ENCODE peak calls at places on chromosomes 12 and 14, in eight cellular contexts. W, N, A, L, B, J, M and V are unnamed samples.

GRCh38 chr14:53542692-53543091 is 389.6 kb upstream of the DDHD1 start:
- DNase-seq in M (no peak), A (no peak), N (peak), J (peak), W (peak), L (peak), B (peak), V (peak)

GRCh38 chr12:49552014-49552413 is 13.2 kb downstream of the KCNH3 start:
- DNase-seq in N (peak), L (peak), A (no peak), J (no peak), M (peak), B (peak), W (no peak), V (no peak)

GRCh38 chr12:113482334-113482733 is 10.7 kb upstream of the LHX5 start:
- DNase-seq in L (no peak), B (no peak), A (no peak), J (no peak), M (no peak), N (no peak), W (no peak), V (no peak)

GRCh38 chr14:81363746-81364400 is 36.3 kb downstream of the STON2 start:
- DNase-seq in N (peak), A (no peak), L (no peak), J (no peak), B (peak), M (no peak), W (peak), V (no peak)

GRCh38 chr12:29226621-29227020 is 77.5 kb downstream of the FAR2 start:
- DNase-seq in B (peak), N (peak), J (no peak), M (no peak), W (no peak), A (no peak), L (no peak), V (no peak)

GRCh38 chr14:65560340-65561027 is 148.0 kb downstream of the FUT8 start:
- DNase-seq in N (peak), A (no peak), J (no peak), M (no peak), L (no peak), B (no peak), W (peak), V (no peak)

GRCh38 chr12:119444462-119445044 is 110.0 kb downstream of the CCDC60 start:
- DNase-seq in B (peak), M (peak), A (peak), L (peak), J (no peak), N (no peak), W (no peak), V (no peak)

GRCh38 chr14:106107703-106108102 is 581.3 kb downstream of the TMEM121 start:
- DNase-seq in N (no peak), J (no peak), M (no peak), L (no peak), B (no peak), W (no peak), A (no peak), V (no peak)

DNA sequence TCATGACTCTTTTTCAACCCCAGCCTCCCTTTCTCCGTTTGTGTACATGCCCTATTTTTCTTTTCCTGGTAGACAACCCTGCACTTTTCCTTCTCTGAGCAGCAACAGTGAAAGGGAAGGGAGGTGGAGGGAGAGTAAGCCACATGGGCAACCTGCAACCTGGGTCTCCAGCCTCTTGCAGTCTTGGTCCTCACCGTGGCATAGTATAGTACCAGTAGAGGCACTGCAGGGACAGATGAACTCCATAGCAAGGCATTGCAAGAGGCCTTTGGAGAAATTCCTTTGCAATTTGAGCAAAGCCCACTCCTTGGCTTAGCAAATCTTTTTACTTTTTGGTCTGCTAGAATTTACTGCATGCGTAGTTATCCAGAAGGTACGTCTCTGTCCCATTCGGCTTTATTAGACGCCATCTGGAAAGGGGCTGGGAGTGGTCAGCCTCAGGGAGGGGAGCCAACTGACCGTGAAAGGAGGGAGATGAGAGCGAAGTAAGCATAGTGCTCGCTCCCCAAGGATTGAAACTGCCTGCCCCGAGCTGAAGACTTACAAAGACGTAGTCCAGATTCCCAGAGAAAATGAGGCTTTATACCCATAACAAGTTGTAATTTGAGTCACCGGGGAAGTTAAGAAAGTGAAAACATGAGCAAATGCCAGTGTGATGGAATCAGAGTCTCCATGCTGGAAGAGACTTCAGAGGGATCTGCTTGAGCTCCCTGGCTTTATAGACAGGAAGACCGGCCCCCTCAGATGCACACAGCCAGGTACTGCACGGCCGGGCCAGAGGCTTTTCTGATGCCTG is 331.9 kb downstream of the CACNA1C start:
- DNase-seq in A (no peak), L (peak), W (peak), N (peak), M (no peak), J (peak), B (no peak), V (no peak)
- TF ChIP-seq CTCF in A (no peak), L (peak), W (peak), N (peak), M (no peak), J (no peak), B (no peak), V (no peak)

DNA sequence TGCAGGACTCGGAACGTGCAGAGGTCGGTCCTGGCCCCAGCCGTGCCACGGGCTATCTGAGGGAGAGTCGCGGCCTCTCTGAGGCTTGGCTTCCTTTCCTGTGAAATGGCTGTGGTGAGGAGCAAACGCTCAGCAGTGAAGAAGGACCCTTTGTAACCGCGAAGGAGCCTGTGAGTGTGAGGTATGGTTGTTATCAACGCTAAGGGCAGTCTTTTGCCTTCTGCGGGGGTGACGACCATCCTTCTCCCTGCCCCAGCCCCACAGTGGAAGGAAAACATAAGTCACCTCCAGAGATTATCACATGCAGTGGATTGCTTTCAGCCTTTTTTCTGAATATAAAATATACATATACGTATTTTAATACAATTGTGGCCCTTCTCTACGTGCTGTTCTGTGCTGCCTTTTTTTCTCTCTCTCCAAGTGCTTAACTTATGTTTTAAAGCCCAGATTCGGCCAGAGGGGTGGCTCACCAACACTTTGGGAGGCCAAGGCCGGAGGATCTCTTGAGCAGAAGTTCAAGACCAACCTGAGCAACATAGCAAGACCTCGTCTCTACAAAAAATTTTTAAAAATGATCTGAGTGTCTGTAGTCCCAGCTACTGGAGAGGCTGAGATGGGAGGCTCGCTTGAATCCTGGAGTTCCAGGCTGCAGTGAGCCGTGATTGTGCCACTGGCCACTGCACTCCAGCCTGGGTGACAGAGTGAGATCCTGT is 17.4 kb downstream of the TAMALIN start:
- DNase-seq in W (no peak), N (no peak), J (no peak), L (no peak), B (no peak), A (no peak), M (no peak), V (no peak)
- TF ChIP-seq CTCF in W (no peak), N (no peak), J (no peak), L (peak), B (no peak), A (peak), M (peak), V (peak)

DNA sequence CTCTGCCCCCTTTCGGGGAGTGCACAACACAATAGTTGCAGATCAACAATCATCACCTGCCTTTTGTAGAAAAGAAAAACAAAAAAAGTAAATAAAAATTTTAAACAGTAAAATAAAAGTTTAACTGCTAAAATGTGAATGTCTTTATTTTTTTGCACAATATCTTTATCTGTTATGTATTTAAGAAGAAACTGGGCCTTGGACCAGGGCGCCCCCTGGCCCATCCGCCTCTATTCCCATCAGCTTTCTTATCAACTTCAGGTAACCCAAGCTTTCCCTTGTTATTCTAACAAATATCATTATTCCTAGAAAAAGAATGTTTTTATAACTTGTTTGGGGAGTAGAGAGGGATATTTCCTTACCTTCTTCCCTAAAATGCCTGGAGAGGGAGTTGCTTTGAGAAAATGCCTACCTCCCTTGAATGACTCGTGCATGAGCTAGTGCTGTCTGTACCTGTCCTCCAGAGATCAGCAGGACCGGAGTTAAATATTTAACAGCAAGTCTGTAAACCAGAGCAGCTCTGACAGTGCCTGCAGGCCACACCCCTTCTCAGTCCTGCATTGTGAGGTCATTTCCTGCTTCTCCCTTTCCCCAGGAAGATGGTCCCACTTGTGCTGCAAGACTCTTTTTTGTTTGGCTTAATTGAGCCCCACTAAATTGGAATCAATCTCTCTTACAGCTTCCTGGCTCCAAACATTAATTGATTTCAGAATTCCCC is 192.8 kb upstream of the RGS6 start:
- DNase-seq in N (no peak), M (no peak), L (peak), A (no peak), B (peak), W (no peak), J (no peak), V (no peak)
- TF ChIP-seq CTCF in N (no peak), M (no peak), L (no peak), A (no peak), B (no peak), W (peak), J (no peak), V (no peak)

GRCh38 chr12:7042847-7043246 is 17.7 kb upstream of the C1S start:
- DNase-seq in L (peak), M (no peak), B (peak), W (no peak), A (no peak), J (no peak), N (peak), V (no peak)
- TF ChIP-seq CTCF in L (peak), M (peak), B (peak), W (peak), A (peak), J (no peak), N (peak), V (peak)

GRCh38 chr12:77940011-77940423 is 109.3 kb downstream of the NAV3 start:
- DNase-seq in J (no peak), B (peak), W (peak), M (no peak), A (no peak), N (peak), L (peak), V (no peak)
- TF ChIP-seq CTCF in J (no peak), B (no peak), W (no peak), M (no peak), A (no peak), N (no peak), L (no peak), V (no peak)

GRCh38 chr14:41609704-41610183 is 3.1 kb downstream of the LRFN5 start:
- DNase-seq in A (peak), W (no peak), M (peak), L (peak), B (no peak), J (peak), N (peak), V (peak)
- TF ChIP-seq CTCF in A (peak), W (peak), M (no peak), L (peak), B (no peak), J (peak), N (no peak), V (no peak)

GRCh38 chr12:132541996-132542395 is 52.0 kb downstream of the FBRSL1 start:
- DNase-seq in M (no peak), L (no peak), B (no peak), J (no peak), W (no peak), N (no peak), A (no peak), V (no peak)
- TF ChIP-seq CTCF in M (no peak), L (no peak), B (no peak), J (no peak), W (no peak), N (no peak), A (no peak), V (no peak)